ENCODE peak calls at places on chromosomes 7 and 10, in four cellular contexts. One of them, this sample, is unnamed.

GRCh38 chr10:51109821-51110533 is 35.7 kb downstream of the PRKG1 start:
- DNase-seq in H1: no peak
- DNase-seq in tibial artery: no peak
- DNase-seq in pancreas: no peak
- DNase-seq in this sample: no peak

GRCh38 chr7:138668197-138668596 is 33.0 kb downstream of the SVOPL start:
- DNase-seq in H1: no peak
- DNase-seq in tibial artery: no peak
- DNase-seq in pancreas: no peak
- DNase-seq in this sample: no peak

GRCh38 chr7:157126921-157127320 is 11.8 kb upstream of the UBE3C start:
- DNase-seq in H1: no peak
- DNase-seq in tibial artery: peak
- DNase-seq in pancreas: no peak
- DNase-seq in this sample: no peak

GRCh38 chr10:76315240-76315639 is 883.8 kb downstream of the LRMDA start:
- DNase-seq in H1: peak
- DNase-seq in tibial artery: no peak
- DNase-seq in pancreas: peak
- DNase-seq in this sample: no peak

GRCh38 chr10:77862595-77862994 is 64.0 kb downstream of the DLG5 start:
- DNase-seq in H1: no peak
- DNase-seq in tibial artery: no peak
- DNase-seq in pancreas: no peak
- DNase-seq in this sample: no peak

GRCh38 chr10:1070939-1071338 is 14.8 kb downstream of the WDR37 start:
- DNase-seq in H1: no peak
- DNase-seq in tibial artery: no peak
- DNase-seq in pancreas: no peak
- DNase-seq in this sample: no peak

GRCh38 chr10:33487014-33487776 is 152.7 kb upstream of the NRP1 start:
- DNase-seq in H1: no peak
- DNase-seq in tibial artery: no peak
- DNase-seq in pancreas: no peak
- DNase-seq in this sample: no peak

GRCh38 chr7:133512560-133512959 is 259.7 kb downstream of the EXOC4 start:
- DNase-seq in H1: no peak
- DNase-seq in tibial artery: no peak
- DNase-seq in pancreas: no peak
- DNase-seq in this sample: no peak

GRCh38 chr7:48298779-48299178 is 127.5 kb downstream of the ABCA13 start:
- DNase-seq in H1: no peak
- DNase-seq in tibial artery: no peak
- DNase-seq in pancreas: no peak
- DNase-seq in this sample: no peak

GRCh38 chr10:121511943-121512342 is 86.3 kb downstream of the FGFR2 start:
- DNase-seq in H1: no peak
- DNase-seq in tibial artery: no peak
- DNase-seq in pancreas: no peak
- DNase-seq in this sample: no peak

GRCh38 chr10:68105820-68106219 is 3.5 kb upstream of the MYPN start:
- DNase-seq in H1: no peak
- DNase-seq in tibial artery: no peak
- DNase-seq in pancreas: no peak
- DNase-seq in this sample: no peak

GRCh38 chr7:123674399-123675091 is 18.9 kb downstream of the LMOD2 start:
- DNase-seq in H1: no peak
- DNase-seq in tibial artery: no peak
- DNase-seq in pancreas: no peak
- DNase-seq in this sample: no peak

GRCh38 chr10:102413053-102413705 is 5.4 kb downstream of the PSD start:
- DNase-seq in H1: no peak
- DNase-seq in tibial artery: no peak
- DNase-seq in pancreas: peak
- DNase-seq in this sample: no peak

GRCh38 chr10:52738951-52739350 is 33.6 kb downstream of the MBL2 start:
- DNase-seq in H1: no peak
- DNase-seq in tibial artery: no peak
- DNase-seq in pancreas: no peak
- DNase-seq in this sample: no peak

GRCh38 chr7:25780904-25781303 is 371.1 kb upstream of the NFE2L3 start:
- DNase-seq in H1: no peak
- DNase-seq in tibial artery: no peak
- DNase-seq in pancreas: no peak
- DNase-seq in this sample: no peak

GRCh38 chr10:121675344-121675743 is 77.1 kb upstream of the FGFR2 start:
- DNase-seq in H1: no peak
- DNase-seq in tibial artery: no peak
- DNase-seq in pancreas: no peak
- DNase-seq in this sample: no peak

GRCh38 chr7:94400643-94401042 is 5.9 kb downstream of the COL1A2 start:
- DNase-seq in H1: no peak
- DNase-seq in tibial artery: no peak
- DNase-seq in pancreas: no peak
- DNase-seq in this sample: no peak

GRCh38 chr10:87585565-87586514 is 73.8 kb upstream of the PAPSS2 start:
- DNase-seq in H1: no peak
- DNase-seq in tibial artery: no peak
- DNase-seq in pancreas: no peak
- DNase-seq in this sample: no peak

GRCh38 chr7:2193120-2193519 is 39.6 kb downstream of the MAD1L1 start:
- DNase-seq in H1: no peak
- DNase-seq in tibial artery: peak
- DNase-seq in pancreas: peak
- DNase-seq in this sample: no peak

GRCh38 chr10:48509061-48509772 is 95.7 kb downstream of the ARHGAP22 start:
- DNase-seq in H1: peak
- DNase-seq in tibial artery: no peak
- DNase-seq in pancreas: no peak
- DNase-seq in this sample: no peak

GRCh38 chr10:63722537-63722936 is 201.3 kb downstream of the REEP3 start:
- DNase-seq in H1: no peak
- DNase-seq in tibial artery: peak
- DNase-seq in pancreas: no peak
- DNase-seq in this sample: no peak

GRCh38 chr10:97647556-97647955 is 7.1 kb downstream of the PI4K2A start:
- DNase-seq in H1: no peak
- DNase-seq in tibial artery: no peak
- DNase-seq in pancreas: no peak
- DNase-seq in this sample: no peak

GRCh38 chr10:74026428-74026979 is 28.6 kb downstream of the VCL start:
- DNase-seq in H1: no peak
- DNase-seq in tibial artery: no peak
- DNase-seq in pancreas: no peak
- DNase-seq in this sample: no peak
- TF ChIP-seq CTCF in H1: no peak
- TF ChIP-seq CTCF in tibial artery: no peak
- TF ChIP-seq CTCF in pancreas: no peak
- TF ChIP-seq CTCF in this sample: no peak

DNA sequence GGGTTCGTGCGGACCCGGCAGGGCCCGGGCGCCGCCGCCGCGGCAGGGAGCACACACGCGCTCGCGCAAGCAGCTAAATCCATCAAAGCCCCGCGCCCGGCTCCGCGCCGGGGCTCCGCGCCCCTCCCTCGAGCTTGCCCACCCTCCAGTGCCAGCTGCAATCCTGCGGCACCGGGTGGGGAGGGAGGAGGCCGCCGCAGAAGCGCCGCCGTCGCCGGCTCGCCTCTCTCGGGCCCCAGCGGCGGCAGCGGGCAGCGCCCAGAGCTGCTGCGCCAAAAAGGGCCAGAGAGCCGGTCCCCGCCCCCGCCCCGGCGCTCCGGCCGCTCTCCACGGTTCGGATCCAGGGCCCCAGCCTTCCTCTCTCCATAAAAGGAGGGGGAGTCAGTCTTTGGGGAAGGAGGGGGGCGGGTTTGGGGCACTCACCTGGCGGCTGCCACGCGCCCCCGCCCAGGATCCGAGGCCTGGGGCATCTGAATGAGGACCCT is 370 bp upstream of the PDGFA start:
- DNase-seq in H1: peak
- DNase-seq in tibial artery: peak
- DNase-seq in pancreas: no peak
- DNase-seq in this sample: no peak
- TF ChIP-seq CTCF in H1: no peak
- TF ChIP-seq CTCF in tibial artery: peak
- TF ChIP-seq CTCF in pancreas: peak
- TF ChIP-seq CTCF in this sample: peak

GRCh38 chr10:119688033-119688508 is 36.9 kb downstream of the BAG3 start:
- DNase-seq in H1: no peak
- DNase-seq in tibial artery: no peak
- DNase-seq in pancreas: no peak
- DNase-seq in this sample: no peak
- TF ChIP-seq CTCF in H1: no peak
- TF ChIP-seq CTCF in tibial artery: no peak
- TF ChIP-seq CTCF in pancreas: no peak
- TF ChIP-seq CTCF in this sample: no peak

DNA sequence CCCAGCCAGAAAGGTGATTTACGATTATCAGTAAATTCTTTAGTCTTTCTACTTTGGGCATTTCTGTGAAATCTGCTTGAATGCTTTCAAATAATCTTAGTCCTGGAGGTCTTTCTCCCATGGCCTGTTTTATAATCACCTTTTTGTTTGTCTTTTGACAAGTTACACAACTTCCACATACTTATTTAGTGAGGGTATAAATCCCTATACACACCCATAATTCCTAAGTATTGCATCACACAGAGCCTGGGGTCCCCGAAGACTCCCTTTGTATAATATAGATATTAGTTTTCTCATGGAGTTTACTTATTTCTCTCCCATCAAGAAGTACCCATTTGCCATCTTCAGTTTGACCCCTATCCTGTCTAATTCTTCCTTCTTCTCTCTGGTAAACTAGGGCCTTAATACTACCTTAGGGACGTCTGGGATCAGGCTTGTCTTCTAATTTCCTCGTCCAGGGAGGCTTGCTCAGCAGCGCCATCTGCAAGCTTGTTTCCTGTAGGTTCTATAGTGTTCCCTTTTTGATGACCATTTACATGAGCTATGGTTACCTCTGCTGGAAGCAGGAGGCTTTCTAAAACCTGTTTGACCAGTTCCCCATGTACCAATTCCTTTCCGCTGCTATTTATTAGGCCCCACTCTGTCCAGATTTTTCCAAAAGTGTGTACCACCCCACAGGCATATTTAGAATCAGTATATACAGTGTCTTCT is 8.1 kb downstream of the DNAH11 start:
- DNase-seq in H1: peak
- DNase-seq in tibial artery: no peak
- DNase-seq in pancreas: no peak
- DNase-seq in this sample: no peak
- TF ChIP-seq CTCF in H1: peak
- TF ChIP-seq CTCF in tibial artery: no peak
- TF ChIP-seq CTCF in pancreas: no peak
- TF ChIP-seq CTCF in this sample: no peak

GRCh38 chr10:37758074-37758473 is 99.3 kb downstream of the ZNF248 start:
- DNase-seq in H1: no peak
- DNase-seq in tibial artery: no peak
- DNase-seq in pancreas: no peak
- DNase-seq in this sample: no peak

GRCh38 chr10:37752309-37752875 is 105.0 kb downstream of the ZNF248 start:
- DNase-seq in H1: no peak
- DNase-seq in tibial artery: no peak
- DNase-seq in pancreas: no peak
- DNase-seq in this sample: no peak

DNA sequence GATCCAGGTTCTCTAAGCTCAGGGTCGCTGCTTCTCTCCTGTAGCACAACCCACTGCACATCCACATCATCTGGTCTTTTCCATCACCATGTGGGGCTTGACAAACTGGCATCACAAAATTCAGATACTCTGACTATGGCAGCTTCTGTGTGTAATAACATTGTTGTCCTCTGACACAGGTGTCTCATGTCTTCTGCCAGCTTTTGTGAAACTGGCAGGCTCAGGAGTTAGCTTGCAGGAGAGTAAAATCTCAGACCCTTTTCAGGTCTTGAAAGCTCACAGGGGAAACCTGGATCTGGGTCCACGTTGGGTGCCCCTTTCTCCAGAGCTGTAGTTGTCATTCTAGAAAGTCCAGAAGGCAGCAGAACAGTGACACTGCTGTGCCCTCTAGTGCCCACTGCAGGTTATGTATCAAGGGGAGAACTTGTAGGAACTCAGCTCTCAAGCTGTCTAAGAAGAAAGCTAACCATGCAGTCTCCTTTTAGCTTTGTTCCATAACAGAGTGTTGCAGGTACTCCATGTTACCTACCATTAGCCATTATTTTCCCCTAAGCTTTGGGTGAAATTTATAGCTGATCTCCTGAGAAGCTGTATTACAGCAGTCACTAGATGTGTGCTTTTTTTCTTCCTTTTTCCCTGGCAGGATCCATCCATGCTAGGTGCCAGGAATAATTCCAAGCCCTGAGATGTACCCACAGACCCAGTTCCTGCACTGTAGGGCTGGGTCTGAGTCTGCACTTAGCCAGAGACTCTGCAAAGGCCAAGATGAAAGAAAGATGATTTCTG is 102.7 kb downstream of the ZNF248 start:
- DNase-seq in H1: peak
- DNase-seq in tibial artery: no peak
- DNase-seq in pancreas: no peak
- DNase-seq in this sample: no peak
- TF ChIP-seq CTCF in H1: no peak
- TF ChIP-seq CTCF in tibial artery: no peak
- TF ChIP-seq CTCF in pancreas: no peak
- TF ChIP-seq CTCF in this sample: no peak

GRCh38 chr7:100483101-100483727 is 513 bp upstream of the NYAP1 start:
- DNase-seq in H1: peak
- DNase-seq in tibial artery: no peak
- DNase-seq in pancreas: peak
- DNase-seq in this sample: peak
- TF ChIP-seq CTCF in H1: no peak
- TF ChIP-seq CTCF in tibial artery: peak
- TF ChIP-seq CTCF in pancreas: peak
- TF ChIP-seq CTCF in this sample: peak

DNA sequence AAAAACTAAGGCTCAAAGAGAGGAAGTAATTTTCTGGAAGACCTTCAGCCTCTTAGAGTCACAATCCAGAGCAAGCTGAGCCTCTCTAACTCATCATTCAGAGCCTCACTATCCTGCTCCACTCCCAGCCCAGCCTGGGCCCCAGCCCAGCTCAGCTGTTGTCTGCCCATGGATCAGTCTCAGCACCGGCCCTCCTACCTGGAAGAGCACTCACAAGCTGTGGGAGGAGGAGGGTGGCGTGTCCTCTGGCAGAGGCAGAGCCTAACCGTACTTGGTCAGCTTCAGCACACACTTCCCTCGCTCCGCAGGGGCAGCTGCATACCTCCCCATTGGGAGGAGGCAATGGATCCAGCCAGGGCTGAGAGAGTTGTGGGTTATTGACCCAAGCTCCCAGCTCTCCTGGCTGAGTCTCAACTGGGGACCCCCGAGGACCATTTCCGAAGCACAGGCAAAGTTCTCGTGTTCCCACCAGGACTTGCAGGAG is 66.7 kb upstream of the GPR26 start:
- DNase-seq in H1: no peak
- DNase-seq in tibial artery: no peak
- DNase-seq in pancreas: no peak
- DNase-seq in this sample: no peak
- TF ChIP-seq CTCF in H1: no peak
- TF ChIP-seq CTCF in tibial artery: no peak
- TF ChIP-seq CTCF in pancreas: no peak
- TF ChIP-seq CTCF in this sample: no peak